ENCODE peak calls at places on chromosomes 11 and 22, in six cellular contexts. N is mucosa of descending colon, K is fibroblast of pulmonary artery, W is choroid plexus epithelial cell, D is fibroblast of mammary gland, V is AG04450. T is an unnamed sample.

GRCh38 chr22:43162412-43163150 is 11.2 kb downstream of the TSPO start:
- DNase-seq in V (no peak), N (no peak), K (no peak), W (no peak), D (no peak), T (no peak)

GRCh38 chr22:19429950-19430889 is 1.3 kb downstream of the HIRA start:
- DNase-seq in W (peak), N (peak), D (peak), K (peak), V (no peak), T (peak)

GRCh38 chr11:28735511-28735910 is 627.3 kb downstream of the METTL15 start:
- DNase-seq in D (no peak), V (no peak), W (no peak), K (no peak), N (no peak), T (no peak)

GRCh38 chr11:83257638-83258229 is 28.4 kb downstream of the CCDC90B start:
- DNase-seq in W (peak), N (no peak), V (no peak), K (peak), D (peak), T (no peak)

GRCh38 chr22:20027966-20028854 is 7.3 kb downstream of the TANGO2 start:
- DNase-seq in W (peak), V (no peak), N (peak), D (peak), K (peak), T (peak)

GRCh38 chr11:19229671-19230070 is 11.1 kb downstream of the E2F8 start:
- DNase-seq in N (no peak), W (no peak), V (no peak), D (no peak), K (no peak), T (no peak)

GRCh38 chr11:71075116-71075720 is 177.2 kb downstream of the SHANK2 start:
- DNase-seq in W (no peak), V (no peak), N (no peak), K (no peak), D (no peak), T (no peak)

GRCh38 chr11:129278586-129279319 is 86.6 kb upstream of the ARHGAP32 start:
- DNase-seq in K (no peak), D (no peak), W (no peak), N (peak), V (no peak), T (peak)

GRCh38 chr11:111729441-111729840 is 36.7 kb downstream of the PPP2R1B start:
- DNase-seq in N (no peak), K (no peak), D (no peak), V (no peak), W (peak), T (no peak)

GRCh38 chr11:64289011-64289564 is 2.0 kb upstream of the KCNK4 start:
- DNase-seq in K (no peak), V (no peak), W (no peak), D (no peak), N (no peak), T (no peak)

GRCh38 chr11:27487706-27488105 is 15.1 kb upstream of the LGR4 start:
- DNase-seq in D (no peak), V (no peak), W (no peak), N (no peak), K (no peak), T (no peak)
- TF ChIP-seq CTCF in D (no peak), V (no peak), W (no peak), N (no peak), K (no peak), T (no peak)

GRCh38 chr22:30245985-30246901 is at the start of gene LIF:
- DNase-seq in K (peak), N (no peak), V (peak), D (peak), W (peak), T (peak)
- TF ChIP-seq CTCF in K (no peak), N (no peak), V (peak), D (no peak), W (no peak), T (no peak)

DNA sequence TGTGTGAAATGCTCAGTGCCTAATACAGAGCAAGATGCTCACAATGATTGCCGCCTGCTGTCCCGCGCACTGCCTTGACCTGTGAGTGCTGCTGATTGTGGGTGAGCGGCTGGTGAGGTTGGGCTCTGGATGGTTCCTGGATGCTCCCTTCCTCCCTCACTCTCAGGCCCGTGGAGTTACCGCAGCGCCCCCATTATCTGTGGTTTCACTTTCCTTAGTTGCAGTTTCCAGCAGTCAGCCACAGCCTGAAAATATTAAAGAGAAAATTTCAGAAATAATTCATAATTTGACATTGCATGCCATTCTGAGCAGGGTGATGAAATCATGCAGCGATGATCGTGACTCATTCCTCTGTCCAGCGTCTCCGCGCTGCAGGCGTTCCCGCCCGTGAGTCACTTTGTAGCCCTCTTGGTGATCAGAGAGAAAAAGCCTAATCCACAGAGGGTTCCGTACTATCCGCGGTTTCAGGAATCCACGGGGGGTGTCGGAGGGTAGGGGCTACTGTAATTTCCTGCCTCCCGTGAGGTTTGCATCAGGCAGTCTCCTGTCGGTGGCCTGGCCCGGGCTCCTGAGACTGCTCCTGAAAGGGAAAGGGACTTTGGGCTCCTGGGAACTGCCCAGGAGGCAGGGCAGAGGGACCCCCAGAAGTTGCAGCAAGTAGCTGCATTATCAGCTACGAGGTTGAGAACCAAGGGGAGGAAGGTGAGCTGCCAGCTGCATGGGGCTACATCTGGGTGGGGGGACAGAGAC is 10.6 kb downstream of the RPL3 start:
- DNase-seq in V (peak), K (peak), N (no peak), W (peak), D (peak), T (no peak)
- TF ChIP-seq CTCF in V (peak), K (peak), N (no peak), W (peak), D (peak), T (no peak)

GRCh38 chr11:125675196-125675595 is 5.5 kb downstream of the ACRV1 start:
- DNase-seq in W (no peak), K (no peak), V (no peak), N (no peak), D (no peak), T (no peak)

GRCh38 chr11:125680747-125681146 is at the start of gene ACRV1:
- DNase-seq in D (no peak), K (no peak), W (no peak), V (no peak), N (no peak), T (no peak)

GRCh38 chr11:125674210-125674609 is 6.4 kb downstream of the ACRV1 start:
- DNase-seq in D (no peak), W (no peak), V (no peak), N (no peak), K (no peak), T (no peak)

GRCh38 chr11:125679837-125680236 is 810 bp downstream of the ACRV1 start:
- DNase-seq in D (no peak), W (no peak), K (no peak), V (no peak), N (no peak), T (no peak)

DNA sequence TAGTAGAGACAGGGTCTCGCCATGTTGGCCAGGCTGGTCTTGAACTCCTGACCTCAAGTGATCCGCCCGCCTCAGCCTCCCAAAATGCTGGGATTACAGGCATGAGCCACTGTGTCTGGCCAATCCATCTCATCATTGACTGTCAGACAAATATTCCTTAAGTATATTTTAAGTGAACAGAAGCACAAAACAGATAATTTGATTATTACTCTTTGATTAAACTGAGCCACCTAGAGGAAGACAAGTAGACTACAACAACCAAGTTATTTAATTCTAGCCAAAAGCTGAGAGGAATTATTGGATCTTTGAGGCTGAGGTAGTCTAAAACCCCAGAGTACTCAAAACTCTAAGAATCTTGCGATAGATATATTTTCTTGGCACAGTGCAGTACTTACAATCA is 1.2 kb downstream of the ACRV1 start:
- DNase-seq in K (no peak), V (no peak), W (peak), N (no peak), D (peak), T (no peak)
- TF ChIP-seq CTCF in K (peak), V (peak), W (no peak), N (no peak), D (peak), T (no peak)

DNA sequence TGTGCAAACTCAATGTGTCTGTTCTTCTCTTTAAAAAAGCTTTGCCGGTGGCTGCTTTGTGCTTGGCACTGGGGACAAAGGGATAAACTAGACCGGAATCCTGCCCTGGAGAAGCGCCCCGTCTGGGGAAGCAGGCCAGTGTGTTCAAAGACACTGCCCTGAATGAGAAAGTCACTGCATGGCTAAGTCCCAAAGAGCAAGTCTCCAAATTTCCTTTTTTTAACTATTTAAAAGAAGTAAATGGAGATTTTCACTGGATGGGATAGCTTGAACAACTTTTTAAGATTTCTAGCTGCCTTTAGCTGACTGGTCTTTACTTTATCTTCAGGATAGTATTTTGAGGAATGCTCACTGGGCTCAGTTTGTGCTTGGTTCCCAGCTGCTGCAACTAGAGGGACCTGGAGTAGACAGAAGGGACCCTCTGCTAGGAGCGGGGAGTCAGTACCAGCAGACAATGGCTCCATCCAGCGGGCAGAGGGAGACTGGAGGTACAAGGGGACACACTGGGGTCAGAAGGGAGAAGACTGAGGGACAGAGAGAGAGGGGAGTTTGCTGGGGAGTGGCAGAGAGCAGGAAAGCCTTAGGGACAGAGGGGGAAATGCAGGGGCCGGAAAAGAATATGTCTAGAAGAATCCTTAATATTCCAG is 22.2 kb upstream of the ACER3 start:
- DNase-seq in K (peak), V (no peak), W (peak), D (peak), N (no peak), T (peak)
- TF ChIP-seq CTCF in K (peak), V (peak), W (peak), D (peak), N (no peak), T (no peak)

DNA sequence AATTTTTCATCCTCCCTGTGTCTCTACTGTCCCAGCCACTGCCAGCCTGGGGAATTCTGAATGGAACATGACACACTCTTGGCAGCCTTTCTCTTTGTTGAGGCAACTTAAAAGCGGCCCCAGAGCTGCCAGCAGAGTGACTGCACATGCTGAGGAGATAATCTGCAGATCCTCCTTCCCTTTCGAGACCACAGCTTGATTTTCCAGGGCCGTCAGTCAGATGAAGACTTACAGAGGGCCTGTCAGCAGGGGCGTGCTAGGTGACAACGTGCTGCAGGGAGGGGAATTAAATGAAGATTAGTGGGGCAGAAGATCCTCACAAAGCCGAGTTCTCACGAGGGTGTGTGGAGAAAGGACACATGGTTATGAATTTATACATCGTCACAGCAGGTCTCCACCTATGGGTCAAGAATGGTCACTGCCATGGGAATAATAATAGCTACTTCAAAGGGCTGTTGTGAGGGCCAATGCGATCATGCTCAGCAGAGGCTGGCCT is 193.5 kb upstream of the PITPNB start:
- DNase-seq in N (peak), W (peak), V (no peak), D (peak), K (peak), T (no peak)
- TF ChIP-seq CTCF in N (peak), W (peak), V (peak), D (peak), K (peak), T (peak)

GRCh38 chr22:36902143-36902911 is 11.1 kb upstream of the CSF2RB start:
- DNase-seq in K (no peak), W (no peak), N (no peak), D (no peak), V (no peak), T (no peak)

GRCh38 chr22:36900880-36901279 is 12.5 kb upstream of the CSF2RB start:
- DNase-seq in K (peak), W (no peak), V (no peak), N (no peak), D (no peak), T (no peak)

GRCh38 chr22:36901411-36902142 is 11.9 kb upstream of the CSF2RB start:
- DNase-seq in K (no peak), D (no peak), N (peak), W (no peak), V (no peak), T (no peak)

GRCh38 chr22:36907464-36907863 is 6.0 kb upstream of the CSF2RB start:
- DNase-seq in D (no peak), V (no peak), N (no peak), K (no peak), W (no peak), T (no peak)

DNA sequence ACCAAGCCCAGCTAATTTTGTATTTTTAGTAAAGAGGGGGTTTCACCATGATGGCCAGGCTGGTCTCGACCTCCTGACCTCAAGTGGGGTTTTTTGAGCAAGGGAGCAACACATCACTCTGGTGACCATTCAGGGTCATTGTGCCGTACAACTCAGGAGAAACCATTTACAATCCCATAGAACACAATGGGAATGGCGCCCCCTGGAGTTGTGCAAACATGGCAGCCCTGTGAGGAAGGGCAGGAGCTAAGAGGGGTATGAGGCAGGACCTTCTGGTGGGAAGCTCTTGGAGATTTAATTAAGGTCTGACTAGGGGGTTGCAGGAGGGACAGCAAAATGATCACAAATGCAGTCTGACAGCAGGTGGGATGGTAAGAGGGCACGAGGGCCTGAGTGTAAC is 9.2 kb upstream of the CSF2RB start:
- DNase-seq in W (no peak), V (no peak), N (no peak), D (no peak), K (no peak), T (no peak)
- TF ChIP-seq CTCF in W (peak), V (no peak), N (no peak), D (no peak), K (no peak), T (no peak)

T was measured in glutamatergic neuron.